ENCODE peak calls at places on chromosome 15, in four cellular contexts. One of them, this sample, is unnamed.

GRCh38 chr15:81939604-81940440 is 106.0 kb downstream of the MEX3B start:
- DNase-seq in K562: peak
- DNase-seq in HepG2: peak
- DNase-seq in GM12878: no peak
- DNase-seq in this sample: peak

GRCh38 chr15:67501177-67501835 is 19.6 kb upstream of the C15orf61 start:
- DNase-seq in K562: peak
- DNase-seq in HepG2: peak
- DNase-seq in GM12878: no peak
- DNase-seq in this sample: no peak

GRCh38 chr15:51647128-51647562 is 24.6 kb upstream of the DMXL2 start:
- DNase-seq in K562: peak
- DNase-seq in HepG2: no peak
- DNase-seq in GM12878: no peak
- DNase-seq in this sample: no peak

GRCh38 chr15:79282371-79283251 is at the start of gene ANKRD34C:
- DNase-seq in K562: no peak
- DNase-seq in HepG2: no peak
- DNase-seq in GM12878: no peak
- DNase-seq in this sample: peak

GRCh38 chr15:59686389-59686788 is 2.7 kb downstream of the BNIP2 start:
- DNase-seq in K562: no peak
- DNase-seq in HepG2: no peak
- DNase-seq in GM12878: peak
- DNase-seq in this sample: no peak

GRCh38 chr15:66025972-66026371 is 156.7 kb downstream of the RAB11A start:
- DNase-seq in K562: no peak
- DNase-seq in HepG2: no peak
- DNase-seq in GM12878: no peak
- DNase-seq in this sample: no peak

GRCh38 chr15:56428821-56429458 is 36.0 kb downstream of the MNS1 start:
- DNase-seq in K562: peak
- DNase-seq in HepG2: peak
- DNase-seq in GM12878: peak
- DNase-seq in this sample: peak

GRCh38 chr15:62307551-62307950 is 142.5 kb upstream of the C2CD4B start:
- DNase-seq in K562: no peak
- DNase-seq in HepG2: no peak
- DNase-seq in GM12878: no peak
- DNase-seq in this sample: no peak

GRCh38 chr15:70584838-70585706 is 178.3 kb downstream of the UACA start:
- DNase-seq in K562: no peak
- DNase-seq in HepG2: peak
- DNase-seq in GM12878: no peak
- DNase-seq in this sample: peak

GRCh38 chr15:70451861-70452653 is 311.3 kb downstream of the UACA start:
- DNase-seq in K562: peak
- DNase-seq in HepG2: no peak
- DNase-seq in GM12878: no peak
- DNase-seq in this sample: no peak

GRCh38 chr15:47609693-47610092 is 107.6 kb upstream of the SEMA6D start:
- DNase-seq in K562: no peak
- DNase-seq in HepG2: no peak
- DNase-seq in GM12878: no peak
- DNase-seq in this sample: no peak

GRCh38 chr15:52082197-52083036 is 30.2 kb downstream of the BCL2L10 start:
- DNase-seq in K562: no peak
- DNase-seq in HepG2: no peak
- DNase-seq in GM12878: peak
- DNase-seq in this sample: no peak

GRCh38 chr15:66387176-66388056 is 704 bp downstream of the MAP2K1 start:
- DNase-seq in K562: peak
- DNase-seq in HepG2: peak
- DNase-seq in GM12878: no peak
- DNase-seq in this sample: peak

GRCh38 chr15:37880835-37881153 is 53.6 kb upstream of the TMCO5A start:
- DNase-seq in K562: no peak
- DNase-seq in HepG2: no peak
- DNase-seq in GM12878: no peak
- DNase-seq in this sample: no peak

GRCh38 chr15:66566963-66567531 is 1.2 kb upstream of the LCTL start:
- DNase-seq in K562: peak
- DNase-seq in HepG2: peak
- DNase-seq in GM12878: peak
- DNase-seq in this sample: peak

GRCh38 chr15:52710050-52710709 is 31.0 kb upstream of the ATOSA start:
- DNase-seq in K562: no peak
- DNase-seq in HepG2: no peak
- DNase-seq in GM12878: peak
- DNase-seq in this sample: no peak

GRCh38 chr15:56469484-56469883 is 4.5 kb upstream of the MNS1 start:
- DNase-seq in K562: peak
- DNase-seq in HepG2: peak
- DNase-seq in GM12878: no peak
- DNase-seq in this sample: no peak

GRCh38 chr15:34708422-34708821 is 46.4 kb downstream of the GJD2 start:
- DNase-seq in K562: peak
- DNase-seq in HepG2: peak
- DNase-seq in GM12878: no peak
- DNase-seq in this sample: peak

GRCh38 chr15:77019476-77020331 is 24.8 kb downstream of the PSTPIP1 start:
- DNase-seq in K562: no peak
- DNase-seq in HepG2: no peak
- DNase-seq in GM12878: no peak
- DNase-seq in this sample: no peak

GRCh38 chr15:77026501-77027110 is 31.7 kb downstream of the PSTPIP1 start:
- DNase-seq in K562: no peak
- DNase-seq in HepG2: no peak
- DNase-seq in GM12878: no peak
- DNase-seq in this sample: no peak

GRCh38 chr15:71128939-71129562 is 13.8 kb downstream of the THSD4 start:
- DNase-seq in K562: no peak
- DNase-seq in HepG2: no peak
- DNase-seq in GM12878: no peak
- DNase-seq in this sample: no peak

GRCh38 chr15:32803631-32804030 is 85.8 kb downstream of the GREM1 start:
- DNase-seq in K562: no peak
- DNase-seq in HepG2: no peak
- DNase-seq in GM12878: no peak
- DNase-seq in this sample: no peak

GRCh38 chr15:39622660-39623549 is 42.0 kb downstream of the THBS1 start:
- DNase-seq in K562: no peak
- DNase-seq in HepG2: no peak
- DNase-seq in GM12878: no peak
- DNase-seq in this sample: no peak

GRCh38 chr15:69591905-69592508 is 139.4 kb downstream of the RPLP1 start:
- DNase-seq in K562: no peak
- DNase-seq in HepG2: peak
- DNase-seq in GM12878: no peak
- DNase-seq in this sample: no peak

GRCh38 chr15:82128401-82129143 is 82.8 kb upstream of the MEX3B start:
- DNase-seq in K562: no peak
- DNase-seq in HepG2: no peak
- DNase-seq in GM12878: no peak
- DNase-seq in this sample: no peak

GRCh38 chr15:91193059-91193715 is 93.1 kb downstream of the SV2B start:
- DNase-seq in K562: no peak
- DNase-seq in HepG2: no peak
- DNase-seq in GM12878: no peak
- DNase-seq in this sample: no peak

GRCh38 chr15:72375846-72376581 is at the start of gene HEXA:
- DNase-seq in K562: peak
- DNase-seq in HepG2: peak
- DNase-seq in GM12878: peak
- DNase-seq in this sample: peak

GRCh38 chr15:38196116-38196515 is 56.5 kb upstream of the SPRED1 start:
- DNase-seq in K562: no peak
- DNase-seq in HepG2: no peak
- DNase-seq in GM12878: no peak
- DNase-seq in this sample: no peak

GRCh38 chr15:45254405-45255293 is 2.6 kb downstream of the SLC28A2 start:
- DNase-seq in K562: no peak
- DNase-seq in HepG2: no peak
- DNase-seq in GM12878: no peak
- DNase-seq in this sample: no peak

GRCh38 chr15:100180921-100181320 is 160.9 kb downstream of the ADAMTS17 start:
- DNase-seq in K562: no peak
- DNase-seq in HepG2: no peak
- DNase-seq in GM12878: no peak
- DNase-seq in this sample: no peak

GRCh38 chr15:60523056-60523455 is 44.1 kb upstream of the ICE2 start:
- DNase-seq in K562: no peak
- DNase-seq in HepG2: no peak
- DNase-seq in GM12878: no peak
- DNase-seq in this sample: no peak

GRCh38 chr15:32766101-32766500 is 48.3 kb downstream of the GREM1 start:
- DNase-seq in K562: no peak
- DNase-seq in HepG2: no peak
- DNase-seq in GM12878: no peak
- DNase-seq in this sample: no peak

GRCh38 chr15:39016706-39017105 is 452.1 kb upstream of the RASGRP1 start:
- DNase-seq in K562: no peak
- DNase-seq in HepG2: no peak
- DNase-seq in GM12878: no peak
- DNase-seq in this sample: no peak

GRCh38 chr15:95733931-95734330 is 596.6 kb upstream of the NR2F2 start:
- DNase-seq in K562: no peak
- DNase-seq in HepG2: no peak
- DNase-seq in GM12878: no peak
- DNase-seq in this sample: no peak
- TF ChIP-seq FOXM1 in K562: no peak
- TF ChIP-seq FOXM1 in HepG2: no peak
- TF ChIP-seq FOXM1 in GM12878: no peak
- TF ChIP-seq FOXM1 in this sample: no peak

GRCh38 chr15:48721061-48721810 is 75.7 kb upstream of the FBN1 start:
- DNase-seq in K562: peak
- DNase-seq in HepG2: no peak
- DNase-seq in GM12878: no peak
- DNase-seq in this sample: no peak
- TF ChIP-seq FOXK2 in K562: no peak
- TF ChIP-seq FOXK2 in HepG2: no peak
- TF ChIP-seq FOXK2 in GM12878: no peak
- TF ChIP-seq FOXK2 in this sample: no peak

DNA sequence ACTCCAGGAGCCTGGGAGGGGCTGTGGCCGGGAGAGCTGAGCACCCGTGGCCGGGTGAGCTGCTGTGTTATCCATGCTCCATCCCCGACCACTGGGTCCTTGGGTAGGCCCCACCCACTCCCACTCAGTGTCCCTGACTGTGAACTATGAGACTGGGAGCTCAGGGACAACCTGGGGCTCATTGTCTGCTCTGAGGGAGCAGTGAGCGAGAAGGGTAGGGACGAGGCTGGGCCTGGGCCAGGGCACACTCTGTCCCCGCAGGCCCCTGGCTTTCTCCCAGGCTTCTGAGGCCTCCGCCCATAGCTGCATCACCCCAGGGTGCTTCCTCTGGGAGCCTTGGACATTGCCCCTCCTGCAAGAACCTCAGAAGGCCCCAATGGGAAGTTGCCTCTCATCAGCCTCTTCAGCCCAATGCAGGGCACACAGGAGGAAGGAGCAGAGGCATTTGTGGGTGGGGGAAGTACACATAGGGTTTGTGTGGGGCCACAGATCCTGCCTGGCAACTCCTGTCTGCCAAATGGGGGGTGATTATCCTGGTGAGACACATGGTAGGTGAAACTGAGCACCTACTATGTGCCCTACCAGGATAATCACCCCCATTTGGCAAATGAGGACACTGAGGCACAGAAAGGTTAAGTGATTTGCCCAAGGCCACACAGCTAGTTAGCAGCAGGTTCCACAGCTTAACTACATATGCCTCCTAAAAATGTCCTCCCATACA is 2.4 kb downstream of the ANPEP start:
- DNase-seq in K562: no peak
- DNase-seq in HepG2: peak
- DNase-seq in GM12878: no peak
- DNase-seq in this sample: no peak
- TF ChIP-seq FOXM1 in K562: no peak
- TF ChIP-seq FOXM1 in HepG2: no peak
- TF ChIP-seq FOXM1 in GM12878: no peak
- TF ChIP-seq FOXM1 in this sample: no peak

GRCh38 chr15:88467935-88468528 is 524 bp downstream of the MRPS11 start:
- DNase-seq in K562: peak
- DNase-seq in HepG2: no peak
- DNase-seq in GM12878: no peak
- DNase-seq in this sample: peak
- TF ChIP-seq FOXK2 in K562: no peak
- TF ChIP-seq FOXK2 in HepG2: no peak
- TF ChIP-seq FOXK2 in GM12878: no peak
- TF ChIP-seq FOXK2 in this sample: no peak

GRCh38 chr15:98866503-98866902 is 141.1 kb downstream of the PGPEP1L start:
- DNase-seq in K562: no peak
- DNase-seq in HepG2: no peak
- DNase-seq in GM12878: no peak
- DNase-seq in this sample: no peak
- TF ChIP-seq FOXM1 in K562: no peak
- TF ChIP-seq FOXM1 in HepG2: no peak
- TF ChIP-seq FOXM1 in GM12878: no peak
- TF ChIP-seq FOXM1 in this sample: no peak

This sample was measured in HEK293T.